ENCODE peak calls at places on chromosome 1, in ten cellular contexts. One of them, this sample, is unnamed. For H3K9me3, the result is how much of the 10 kb centered on the place peaks cover.

GRCh38 chr1:1122981-1123480 is 7.1 kb upstream of the C1orf159 start:
- DNase-seq in prostate gland: no peak
- DNase-seq in spleen: peak
- DNase-seq in HCT116: no peak
- DNase-seq in suprapubic skin: no peak
- DNase-seq in H1: no peak
- DNase-seq in endothelial cell of umbilical vein: no peak
- DNase-seq in stomach: no peak
- DNase-seq in breast epithelium: no peak
- DNase-seq in K562: no peak
- DNase-seq in this sample: no peak

GRCh38 chr1:221509575-221510360 is 232.1 kb downstream of the DUSP10 start:
- DNase-seq in H1: no peak
- DNase-seq in K562: no peak
- DNase-seq in stomach: no peak
- DNase-seq in suprapubic skin: no peak
- DNase-seq in prostate gland: no peak
- DNase-seq in endothelial cell of umbilical vein: no peak
- DNase-seq in spleen: no peak
- DNase-seq in HCT116: no peak
- DNase-seq in breast epithelium: no peak
- DNase-seq in this sample: no peak

GRCh38 chr1:6207921-6208320 is 2.0 kb downstream of the RNF207 start:
- DNase-seq in breast epithelium: no peak
- DNase-seq in K562: peak
- DNase-seq in HCT116: no peak
- DNase-seq in stomach: no peak
- DNase-seq in endothelial cell of umbilical vein: no peak
- DNase-seq in spleen: no peak
- DNase-seq in prostate gland: no peak
- DNase-seq in H1: no peak
- DNase-seq in suprapubic skin: no peak
- DNase-seq in this sample: no peak

GRCh38 chr1:117182271-117182670 is 28.5 kb downstream of the VTCN1 start:
- DNase-seq in breast epithelium: no peak
- DNase-seq in suprapubic skin: no peak
- DNase-seq in endothelial cell of umbilical vein: no peak
- DNase-seq in prostate gland: no peak
- DNase-seq in HCT116: no peak
- DNase-seq in spleen: no peak
- DNase-seq in stomach: no peak
- DNase-seq in H1: no peak
- DNase-seq in K562: no peak
- DNase-seq in this sample: no peak

GRCh38 chr1:19559641-19560040 is 74.3 kb upstream of the CAPZB start:
- DNase-seq in spleen: no peak
- DNase-seq in H1: no peak
- DNase-seq in K562: no peak
- DNase-seq in HCT116: no peak
- DNase-seq in prostate gland: no peak
- DNase-seq in breast epithelium: no peak
- DNase-seq in endothelial cell of umbilical vein: no peak
- DNase-seq in suprapubic skin: no peak
- DNase-seq in stomach: no peak
- DNase-seq in this sample: no peak

GRCh38 chr1:90175490-90176157 is 180.7 kb downstream of the ZNF326 start:
- DNase-seq in stomach: no peak
- DNase-seq in breast epithelium: no peak
- DNase-seq in prostate gland: no peak
- DNase-seq in endothelial cell of umbilical vein: no peak
- DNase-seq in spleen: no peak
- DNase-seq in suprapubic skin: no peak
- DNase-seq in H1: no peak
- DNase-seq in K562: no peak
- DNase-seq in HCT116: no peak
- DNase-seq in this sample: no peak

GRCh38 chr1:151443846-151444790 is 15.2 kb downstream of the POGZ start:
- DNase-seq in endothelial cell of umbilical vein: peak
- DNase-seq in HCT116: peak
- DNase-seq in stomach: peak
- DNase-seq in suprapubic skin: no peak
- DNase-seq in prostate gland: peak
- DNase-seq in K562: peak
- DNase-seq in H1: no peak
- DNase-seq in breast epithelium: no peak
- DNase-seq in spleen: no peak
- DNase-seq in this sample: no peak

GRCh38 chr1:174289644-174290310 is 130.5 kb downstream of the RABGAP1L start:
- DNase-seq in breast epithelium: no peak
- DNase-seq in K562: no peak
- DNase-seq in suprapubic skin: no peak
- DNase-seq in stomach: no peak
- DNase-seq in H1: no peak
- DNase-seq in HCT116: no peak
- DNase-seq in spleen: no peak
- DNase-seq in prostate gland: no peak
- DNase-seq in endothelial cell of umbilical vein: no peak
- DNase-seq in this sample: no peak

GRCh38 chr1:203063287-203063686 is 22.5 kb downstream of the MYOG start:
- DNase-seq in prostate gland: no peak
- DNase-seq in endothelial cell of umbilical vein: no peak
- DNase-seq in stomach: no peak
- DNase-seq in breast epithelium: no peak
- DNase-seq in suprapubic skin: no peak
- DNase-seq in H1: no peak
- DNase-seq in spleen: no peak
- DNase-seq in K562: no peak
- DNase-seq in HCT116: no peak
- DNase-seq in this sample: no peak
- TF ChIP-seq POLR2A in prostate gland: no peak
- TF ChIP-seq POLR2A in endothelial cell of umbilical vein: no peak
- TF ChIP-seq POLR2A in stomach: no peak
- TF ChIP-seq POLR2A in breast epithelium: no peak
- TF ChIP-seq POLR2A in suprapubic skin: no peak
- TF ChIP-seq POLR2A in H1: no peak
- TF ChIP-seq POLR2A in spleen: no peak
- TF ChIP-seq POLR2A in K562: no peak
- TF ChIP-seq POLR2A in HCT116: no peak
- TF ChIP-seq POLR2A in this sample: no peak

GRCh38 chr1:180731131-180731530 is 99.3 kb downstream of the XPR1 start:
- DNase-seq in H1: no peak
- DNase-seq in prostate gland: no peak
- DNase-seq in K562: no peak
- DNase-seq in breast epithelium: no peak
- DNase-seq in suprapubic skin: no peak
- DNase-seq in HCT116: no peak
- DNase-seq in stomach: no peak
- DNase-seq in spleen: no peak
- DNase-seq in endothelial cell of umbilical vein: no peak
- DNase-seq in this sample: no peak
- H3K9me3 ChIP-seq in H1: under half
- H3K9me3 ChIP-seq in prostate gland: under half
- H3K9me3 ChIP-seq in K562: under half
- H3K9me3 ChIP-seq in breast epithelium: under half
- H3K9me3 ChIP-seq in suprapubic skin: under half
- H3K9me3 ChIP-seq in HCT116: under half
- H3K9me3 ChIP-seq in stomach: under half
- H3K9me3 ChIP-seq in spleen: half or more
- H3K9me3 ChIP-seq in endothelial cell of umbilical vein: under half
- H3K9me3 ChIP-seq in this sample: under half

DNA sequence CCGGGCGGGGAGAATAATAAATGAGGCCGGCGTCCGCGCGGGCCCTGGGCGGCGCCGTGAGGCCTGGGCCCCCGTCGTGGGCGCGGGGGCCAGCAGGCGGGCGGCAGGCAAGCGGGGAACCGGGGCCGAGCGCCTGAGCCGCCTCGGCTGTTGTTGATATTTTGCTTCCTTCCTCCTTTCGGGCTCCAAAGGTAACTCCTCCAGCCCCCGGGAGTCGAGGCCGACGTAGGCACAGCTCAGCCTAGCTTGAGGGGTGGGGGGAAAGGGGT is at the start of gene MEF2D:
- DNase-seq in K562: peak
- DNase-seq in stomach: no peak
- DNase-seq in spleen: peak
- DNase-seq in HCT116: no peak
- DNase-seq in breast epithelium: no peak
- DNase-seq in prostate gland: no peak
- DNase-seq in suprapubic skin: no peak
- DNase-seq in H1: no peak
- DNase-seq in endothelial cell of umbilical vein: no peak
- DNase-seq in this sample: no peak
- TF ChIP-seq POLR2AphosphoS5 in K562: peak
- TF ChIP-seq POLR2AphosphoS5 in stomach: no peak
- TF ChIP-seq POLR2AphosphoS5 in spleen: peak
- TF ChIP-seq POLR2AphosphoS5 in HCT116: peak
- TF ChIP-seq POLR2AphosphoS5 in breast epithelium: no peak
- TF ChIP-seq POLR2AphosphoS5 in prostate gland: no peak
- TF ChIP-seq POLR2AphosphoS5 in suprapubic skin: no peak
- TF ChIP-seq POLR2AphosphoS5 in H1: peak
- TF ChIP-seq POLR2AphosphoS5 in endothelial cell of umbilical vein: no peak
- TF ChIP-seq POLR2AphosphoS5 in this sample: peak

GRCh38 chr1:219173758-219174671 is at the start of gene LYPLAL1:
- DNase-seq in suprapubic skin: peak
- DNase-seq in H1: peak
- DNase-seq in stomach: peak
- DNase-seq in endothelial cell of umbilical vein: peak
- DNase-seq in HCT116: peak
- DNase-seq in prostate gland: peak
- DNase-seq in K562: peak
- DNase-seq in breast epithelium: peak
- DNase-seq in spleen: peak
- DNase-seq in this sample: peak
- TF ChIP-seq POLR2A in suprapubic skin: peak
- TF ChIP-seq POLR2A in H1: peak
- TF ChIP-seq POLR2A in stomach: peak
- TF ChIP-seq POLR2A in endothelial cell of umbilical vein: peak
- TF ChIP-seq POLR2A in HCT116: peak
- TF ChIP-seq POLR2A in prostate gland: peak
- TF ChIP-seq POLR2A in K562: peak
- TF ChIP-seq POLR2A in breast epithelium: peak
- TF ChIP-seq POLR2A in spleen: peak
- TF ChIP-seq POLR2A in this sample: peak

GRCh38 chr1:2617981-2618470 is 14.8 kb downstream of the MMEL1 start:
- DNase-seq in prostate gland: no peak
- DNase-seq in stomach: no peak
- DNase-seq in endothelial cell of umbilical vein: no peak
- DNase-seq in K562: no peak
- DNase-seq in suprapubic skin: no peak
- DNase-seq in spleen: no peak
- DNase-seq in HCT116: no peak
- DNase-seq in breast epithelium: no peak
- DNase-seq in H1: no peak
- DNase-seq in this sample: no peak
- H3K9me3 ChIP-seq in prostate gland: under half
- H3K9me3 ChIP-seq in stomach: under half
- H3K9me3 ChIP-seq in endothelial cell of umbilical vein: under half
- H3K9me3 ChIP-seq in K562: under half
- H3K9me3 ChIP-seq in suprapubic skin: under half
- H3K9me3 ChIP-seq in spleen: half or more
- H3K9me3 ChIP-seq in HCT116: under half
- H3K9me3 ChIP-seq in breast epithelium: under half
- H3K9me3 ChIP-seq in H1: under half
- H3K9me3 ChIP-seq in this sample: under half

GRCh38 chr1:182588460-182589396 is at the start of gene RNASEL:
- DNase-seq in spleen: peak
- DNase-seq in endothelial cell of umbilical vein: peak
- DNase-seq in K562: peak
- DNase-seq in H1: no peak
- DNase-seq in stomach: peak
- DNase-seq in prostate gland: peak
- DNase-seq in breast epithelium: peak
- DNase-seq in HCT116: peak
- DNase-seq in suprapubic skin: peak
- DNase-seq in this sample: peak
- TF ChIP-seq POLR2AphosphoS5 in spleen: peak
- TF ChIP-seq POLR2AphosphoS5 in endothelial cell of umbilical vein: no peak
- TF ChIP-seq POLR2AphosphoS5 in K562: peak
- TF ChIP-seq POLR2AphosphoS5 in H1: no peak
- TF ChIP-seq POLR2AphosphoS5 in stomach: peak
- TF ChIP-seq POLR2AphosphoS5 in prostate gland: peak
- TF ChIP-seq POLR2AphosphoS5 in breast epithelium: peak
- TF ChIP-seq POLR2AphosphoS5 in HCT116: peak
- TF ChIP-seq POLR2AphosphoS5 in suprapubic skin: no peak
- TF ChIP-seq POLR2AphosphoS5 in this sample: peak

DNA sequence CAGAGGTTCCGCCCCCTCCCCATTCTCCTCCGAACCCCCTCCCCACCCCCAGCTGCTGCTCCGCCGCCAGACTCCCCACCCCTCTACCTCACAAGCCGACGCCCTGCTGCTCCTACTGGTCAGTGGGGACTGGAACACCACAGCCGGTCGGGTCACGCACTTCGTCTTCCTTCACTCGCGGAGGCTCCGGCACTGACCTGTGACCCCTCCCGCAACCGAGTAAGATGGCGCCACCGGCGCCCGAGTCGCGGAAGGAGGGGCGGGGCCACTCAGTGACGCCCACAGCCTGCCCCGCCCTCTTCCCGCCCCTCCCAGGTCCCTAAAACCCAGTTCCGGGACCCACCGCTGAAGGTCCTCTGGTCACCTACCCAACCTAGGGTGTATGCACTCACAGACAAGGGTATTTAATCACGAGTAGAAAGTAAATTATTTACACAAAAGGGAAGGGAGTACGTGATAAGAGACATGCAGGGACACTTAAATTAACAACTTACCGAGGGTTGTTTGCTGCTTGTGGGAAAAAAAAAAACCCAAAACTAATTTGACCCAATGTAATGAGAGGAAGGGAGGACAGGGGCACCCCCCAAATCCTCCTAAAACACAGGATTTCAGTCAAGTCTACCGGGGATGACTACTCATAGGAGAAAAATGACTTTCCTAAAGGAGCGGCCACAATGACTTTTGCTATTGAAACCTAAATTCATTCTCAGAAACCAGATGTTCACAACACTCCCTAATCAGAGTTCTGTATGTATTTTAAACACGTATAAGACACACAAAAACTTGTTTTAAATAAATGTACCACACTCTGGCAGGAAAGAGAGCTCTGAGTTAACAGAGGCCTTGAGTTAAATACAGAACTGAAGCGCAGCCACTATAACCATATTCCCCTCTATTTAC is at the start of gene RIT1:
- DNase-seq in breast epithelium: peak
- DNase-seq in K562: peak
- DNase-seq in spleen: peak
- DNase-seq in suprapubic skin: peak
- DNase-seq in endothelial cell of umbilical vein: peak
- DNase-seq in prostate gland: peak
- DNase-seq in HCT116: no peak
- DNase-seq in stomach: peak
- DNase-seq in H1: peak
- DNase-seq in this sample: peak
- TF ChIP-seq POLR2A in breast epithelium: no peak
- TF ChIP-seq POLR2A in K562: peak
- TF ChIP-seq POLR2A in spleen: peak
- TF ChIP-seq POLR2A in suprapubic skin: peak
- TF ChIP-seq POLR2A in endothelial cell of umbilical vein: peak
- TF ChIP-seq POLR2A in prostate gland: peak
- TF ChIP-seq POLR2A in HCT116: no peak
- TF ChIP-seq POLR2A in stomach: no peak
- TF ChIP-seq POLR2A in H1: peak
- TF ChIP-seq POLR2A in this sample: peak

GRCh38 chr1:107990606-107991005 is 25.6 kb upstream of the VAV3 start:
- DNase-seq in H1: no peak
- DNase-seq in breast epithelium: no peak
- DNase-seq in prostate gland: no peak
- DNase-seq in HCT116: no peak
- DNase-seq in K562: no peak
- DNase-seq in endothelial cell of umbilical vein: no peak
- DNase-seq in stomach: no peak
- DNase-seq in spleen: no peak
- DNase-seq in suprapubic skin: no peak
- DNase-seq in this sample: no peak
- H3K9me3 ChIP-seq in H1: under half
- H3K9me3 ChIP-seq in breast epithelium: under half
- H3K9me3 ChIP-seq in prostate gland: under half
- H3K9me3 ChIP-seq in HCT116: under half
- H3K9me3 ChIP-seq in K562: under half
- H3K9me3 ChIP-seq in endothelial cell of umbilical vein: under half
- H3K9me3 ChIP-seq in stomach: under half
- H3K9me3 ChIP-seq in spleen: under half
- H3K9me3 ChIP-seq in suprapubic skin: under half
- H3K9me3 ChIP-seq in this sample: under half